ENCODE peak calls at places on chromosomes 4 and X, in four cellular contexts. D is left ventricle myocardium inferior; C is bronchial epithelial cell; E is CD8-positive, alpha-beta T cell. N is an unnamed sample. For H3K36me3, the result is how much of the 10 kb centered on the place peaks cover.

GRCh38 chrX:132044953-132045352 is 21.9 kb downstream of the STK26 start:
- DNase-seq in D (no peak), C (no peak), E (no peak), N (no peak)

GRCh38 chr4:87654487-87655044 is 4.5 kb downstream of the DMP1 start:
- DNase-seq in D (no peak), C (no peak), E (no peak), N (no peak)

GRCh38 chr4:1517592-1518411 is 111.6 kb upstream of the NKX1-1 start:
- DNase-seq in D (no peak), C (no peak), E (no peak), N (no peak)

GRCh38 chrX:15310117-15310516 is 5.3 kb downstream of the ASB11 start:
- DNase-seq in D (no peak), C (no peak), E (no peak), N (no peak)

GRCh38 chr4:53780736-53781400 is 189.6 kb upstream of the LNX1 start:
- DNase-seq in D (no peak), C (no peak), E (no peak), N (no peak)

GRCh38 chr4:184699941-184700340 is 34.0 kb downstream of the CENPU start:
- DNase-seq in D (no peak), C (no peak), E (no peak), N (no peak)

GRCh38 chrX:153829799-153830631 is at the start of gene PDZD4:
- DNase-seq in D (no peak), C (no peak), E (no peak), N (no peak)

GRCh38 chr4:6548201-6548881 is 26.6 kb upstream of the MAN2B2 start:
- DNase-seq in D (peak), C (peak), E (no peak), N (no peak)

GRCh38 chr4:174521800-174522182 is 497 bp downstream of the HPGD start:
- DNase-seq in D (no peak), C (peak), E (no peak), N (no peak)

GRCh38 chr4:108881190-108881589 is 118.3 kb upstream of the ETNPPL start:
- DNase-seq in D (no peak), C (peak), E (no peak), N (peak)

GRCh38 chrX:47568656-47569295 is 7.8 kb downstream of the ARAF start:
- DNase-seq in D (no peak), C (no peak), E (peak), N (no peak)

GRCh38 chrX:48761674-48762471 is at the start of gene GLOD5:
- DNase-seq in D (no peak), C (peak), E (no peak), N (no peak)

GRCh38 chr4:103099691-103100392 is at the start of gene BDH2:
- DNase-seq in D (no peak), C (peak), E (peak), N (peak)

GRCh38 chr4:67575889-67576329 is 17.4 kb downstream of the STAP1 start:
- DNase-seq in D (no peak), C (no peak), E (no peak), N (no peak)

DNA sequence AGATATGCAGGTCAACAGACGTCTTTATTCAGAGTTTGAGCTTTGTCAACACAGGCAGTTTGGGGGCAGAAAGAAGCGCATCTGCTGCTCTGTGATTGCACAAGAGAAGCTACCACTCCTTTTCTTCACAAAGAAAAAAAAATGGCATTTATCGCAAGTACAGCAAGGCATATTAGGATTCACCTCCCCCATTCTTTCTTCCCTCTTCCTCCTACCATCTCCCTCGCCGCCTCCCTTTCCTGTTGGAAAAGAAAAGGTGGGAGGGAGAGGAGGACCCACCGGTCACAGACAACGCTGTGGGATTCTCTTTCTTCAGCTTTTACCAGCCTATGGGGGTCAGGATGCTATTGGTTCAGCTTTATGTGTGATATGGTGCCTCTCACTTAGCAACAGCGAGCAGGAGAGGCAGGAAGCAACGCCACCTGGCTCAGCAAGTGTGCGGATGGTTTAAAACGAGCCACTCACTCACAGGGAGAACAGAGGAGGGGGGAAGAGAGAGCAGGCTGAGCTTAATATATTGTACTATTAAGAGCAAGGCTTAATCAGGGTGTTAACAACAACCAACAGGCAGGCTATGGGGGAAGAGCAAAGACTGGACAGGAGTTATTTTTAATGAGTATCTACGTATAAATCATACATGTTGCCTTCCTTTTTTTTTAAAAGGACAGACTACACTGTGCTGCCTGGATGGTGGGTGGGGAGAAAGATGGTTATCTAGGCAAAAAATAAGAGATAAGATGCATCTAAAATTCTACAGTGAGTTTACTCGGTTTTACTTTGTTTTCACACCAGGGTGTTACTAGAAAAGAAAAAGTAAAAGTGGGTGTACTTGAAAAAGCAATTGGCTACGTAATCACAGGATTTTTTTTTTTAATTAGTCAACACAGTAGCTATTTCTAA is 104.7 kb downstream of the MAML3 start:
- DNase-seq in D (no peak), C (peak), E (peak), N (no peak)
- TF ChIP-seq CTCF in D (peak), C (no peak), E (no peak), N (peak)

GRCh38 chr4:122346036-122346435 is 32.8 kb upstream of the ADAD1 start:
- DNase-seq in D (no peak), C (no peak), E (no peak), N (no peak)
- H3K36me3 ChIP-seq in D (half or more), C (under half), E (under half), N (under half)

GRCh38 chr4:15781427-15782095 is 3.4 kb downstream of the CD38 start:
- DNase-seq in D (no peak), C (peak), E (no peak), N (no peak)

GRCh38 chr4:15778742-15779231 is 659 bp downstream of the CD38 start:
- DNase-seq in D (peak), C (no peak), E (peak), N (no peak)

GRCh38 chr4:15778191-15778741 is at the start of gene CD38:
- DNase-seq in D (peak), C (no peak), E (no peak), N (no peak)

GRCh38 chr4:15779336-15779735 is 1.2 kb downstream of the CD38 start:
- DNase-seq in D (peak), C (peak), E (no peak), N (peak)

DNA sequence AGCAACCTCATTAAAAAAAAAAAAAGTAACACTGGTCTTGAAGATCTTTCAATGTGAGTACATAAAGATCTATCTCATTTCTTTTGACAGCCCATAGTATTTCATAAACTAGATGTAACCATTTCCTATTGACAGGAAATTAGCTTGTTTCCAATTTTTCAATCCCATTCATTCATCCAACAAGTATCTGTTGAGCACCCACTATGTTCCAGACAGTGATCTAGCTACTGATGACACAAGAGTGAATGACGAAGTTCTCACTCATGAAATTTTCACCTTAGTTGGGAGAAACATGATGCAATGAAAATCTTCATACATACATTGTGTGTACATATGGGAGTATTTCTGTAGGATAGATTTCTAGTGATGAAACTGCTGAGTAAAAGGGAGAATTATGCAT is 1.7 kb downstream of the CD38 start:
- DNase-seq in D (no peak), C (peak), E (no peak), N (no peak)
- H3K4me3 ChIP-seq in D (peak), C (no peak), E (peak), N (no peak)

DNA sequence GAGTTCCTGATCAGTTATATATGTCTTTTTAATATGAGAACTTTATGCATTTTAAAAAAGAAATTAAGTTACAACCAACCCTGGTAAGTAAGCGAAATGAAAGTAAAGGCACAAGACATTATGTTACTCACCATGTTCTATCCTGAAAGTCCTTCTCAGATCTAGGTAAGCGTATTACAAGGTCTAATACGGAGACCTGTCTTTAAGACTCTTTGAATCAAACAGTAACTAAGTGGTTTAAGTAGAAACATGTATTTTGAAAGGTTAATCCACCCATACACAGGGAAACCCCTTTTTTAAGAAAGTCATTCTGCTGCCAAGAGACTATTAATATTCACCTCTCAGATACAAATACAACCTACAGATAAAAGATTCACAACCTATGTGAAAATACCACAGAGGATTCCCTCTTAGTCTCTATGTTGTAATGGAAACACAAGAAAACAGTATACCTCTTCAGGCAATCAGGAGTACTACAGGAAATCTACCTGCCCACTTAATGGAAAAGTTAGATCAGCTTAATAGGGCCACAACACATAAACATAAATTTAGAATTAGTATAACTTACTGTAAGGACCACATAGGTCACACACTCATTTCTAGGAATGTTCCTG is 63.2 kb upstream of the TNIP3 start:
- DNase-seq in D (no peak), C (peak), E (no peak), N (no peak)
- TF ChIP-seq CTCF in D (no peak), C (no peak), E (peak), N (peak)

GRCh38 chrX:6694977-6695376 is 160.1 kb upstream of the VCX3A start:
- DNase-seq in D (no peak), C (peak), E (no peak), N (no peak)
- H3K36me3 ChIP-seq in D (under half), C (under half), E (under half), N (under half)

DNA sequence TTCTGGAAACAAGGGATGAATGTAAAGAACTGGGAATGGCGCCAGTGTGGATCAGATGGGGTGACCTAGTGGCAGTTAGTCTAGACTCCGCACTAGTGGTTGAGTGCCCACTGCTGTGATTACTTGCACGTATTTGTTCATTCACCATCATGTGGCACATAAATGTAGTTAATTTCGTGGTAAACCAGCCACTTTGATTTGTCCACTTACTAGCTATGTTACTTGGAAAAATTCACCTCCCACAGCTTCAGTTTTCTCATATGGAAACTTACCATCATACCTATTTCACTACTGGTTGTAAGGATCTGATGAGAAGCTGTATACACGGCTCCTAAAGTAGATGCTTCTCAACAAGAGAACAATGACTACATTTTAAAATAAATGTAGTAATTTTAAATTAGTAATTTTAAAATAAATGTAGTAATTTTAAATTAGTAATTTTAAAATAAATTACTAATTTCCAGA is 394 bp upstream of the DYNLT3 start:
- DNase-seq in D (no peak), C (no peak), E (no peak), N (no peak)
- H3K4me3 ChIP-seq in D (peak), C (peak), E (peak), N (peak)

N was measured in kidney epithelial cell.